ENCODE peak calls at places on chromosomes 11 and 22, in four cellular contexts. R is choroid plexus epithelial cell, Q is nephron progenitor cell, D is foreskin fibroblast. U is an unnamed sample.

GRCh38 chr11:83140691-83141455 is 16.1 kb upstream of the PCF11 start:
- DNase-seq in R (no peak), Q (no peak), D (no peak), U (no peak)

GRCh38 chr11:2541881-2542361 is 97.1 kb downstream of the KCNQ1 start:
- DNase-seq in R (no peak), Q (no peak), D (no peak), U (no peak)

GRCh38 chr11:61009392-61010275 is 38.2 kb downstream of the CD6 start:
- DNase-seq in R (no peak), Q (no peak), D (no peak), U (no peak)

GRCh38 chr11:114279778-114280532 is 16.2 kb upstream of the NNMT start:
- DNase-seq in R (peak), Q (no peak), D (peak), U (no peak)

GRCh38 chr11:3723014-3723708 is 52.0 kb upstream of the CHRNA10 start:
- DNase-seq in R (peak), Q (no peak), D (peak), U (peak)

GRCh38 chr11:34653851-34654490 is 33.1 kb downstream of the EHF start:
- DNase-seq in R (peak), Q (no peak), D (peak), U (peak)

GRCh38 chr22:42067706-42068350 is 2.8 kb downstream of the NAGA start:
- DNase-seq in R (no peak), Q (no peak), D (no peak), U (no peak)

GRCh38 chr22:34493471-34493870 is 572.5 kb upstream of the ISX start:
- DNase-seq in R (no peak), Q (no peak), D (no peak), U (no peak)

GRCh38 chr11:10317281-10317755 is 12.4 kb downstream of the ADM start:
- DNase-seq in R (no peak), Q (no peak), D (no peak), U (no peak)

GRCh38 chr11:68355471-68355870 is 43.1 kb downstream of the LRP5 start:
- DNase-seq in R (no peak), Q (no peak), D (no peak), U (no peak)

GRCh38 chr11:14249121-14249963 is 109.6 kb downstream of the RRAS2 start:
- DNase-seq in R (peak), Q (peak), D (peak), U (peak)

GRCh38 chr11:83042966-83043711 is 28.6 kb downstream of the RAB30 start:
- DNase-seq in R (peak), Q (no peak), D (peak), U (no peak)

GRCh38 chr11:65078151-65078550 is 5.7 kb downstream of the CDCA5 start:
- DNase-seq in R (peak), Q (peak), D (no peak), U (no peak)

GRCh38 chr22:26642465-26643367 is 14.7 kb upstream of the MIAT start:
- DNase-seq in R (peak), Q (no peak), D (no peak), U (no peak)

GRCh38 chr11:86790867-86791849 is 9.2 kb upstream of the PRSS23 start:
- DNase-seq in R (no peak), Q (no peak), D (no peak), U (no peak)

GRCh38 chr11:57639321-57640067 is 10.2 kb downstream of the YPEL4 start:
- DNase-seq in R (peak), Q (peak), D (no peak), U (no peak)

GRCh38 chr11:24781288-24781687 is 284.4 kb downstream of the LUZP2 start:
- DNase-seq in R (peak), Q (no peak), D (no peak), U (no peak)

GRCh38 chr22:37336474-37337028 is 54.2 kb downstream of the CYTH4 start:
- DNase-seq in R (no peak), Q (no peak), D (no peak), U (no peak)

GRCh38 chr11:62896049-62896448 is 15.4 kb downstream of the SLC3A2 start:
- DNase-seq in R (no peak), Q (no peak), D (no peak), U (no peak)

GRCh38 chr22:23251445-23252093 is 71.3 kb downstream of the BCR start:
- DNase-seq in R (no peak), Q (no peak), D (peak), U (no peak)

GRCh38 chr11:43992834-43993637 is 50.6 kb downstream of the C11orf96 start:
- DNase-seq in R (peak), Q (no peak), D (no peak), U (no peak)

GRCh38 chr11:76835928-76836612 is 24.6 kb upstream of the ACER3 start:
- DNase-seq in R (peak), Q (no peak), D (peak), U (peak)

GRCh38 chr11:114827043-114827442 is 148.7 kb downstream of the NXPE2 start:
- DNase-seq in R (no peak), Q (no peak), D (no peak), U (no peak)

GRCh38 chr11:65426839-65427690 is 4.5 kb downstream of the NEAT1 start:
- DNase-seq in R (peak), Q (no peak), D (peak), U (peak)

GRCh38 chr11:77884186-77884828 is 63.4 kb downstream of the AAMDC start:
- DNase-seq in R (peak), Q (no peak), D (peak), U (peak)

GRCh38 chr11:30143098-30143705 is 87.6 kb upstream of the FSHB start:
- DNase-seq in R (peak), Q (peak), D (no peak), U (no peak)

GRCh38 chr22:30979932-30980331 is 10.9 kb downstream of the TUG1 start:
- DNase-seq in R (no peak), Q (no peak), D (no peak), U (no peak)
- TF ChIP-seq CTCF in R (peak), Q (no peak), D (no peak), U (no peak)

GRCh38 chr22:19085233-19086043 is 36.8 kb downstream of the DGCR2 start:
- DNase-seq in R (peak), Q (no peak), D (peak), U (no peak)
- TF ChIP-seq CTCF in R (peak), Q (peak), D (peak), U (peak)

DNA sequence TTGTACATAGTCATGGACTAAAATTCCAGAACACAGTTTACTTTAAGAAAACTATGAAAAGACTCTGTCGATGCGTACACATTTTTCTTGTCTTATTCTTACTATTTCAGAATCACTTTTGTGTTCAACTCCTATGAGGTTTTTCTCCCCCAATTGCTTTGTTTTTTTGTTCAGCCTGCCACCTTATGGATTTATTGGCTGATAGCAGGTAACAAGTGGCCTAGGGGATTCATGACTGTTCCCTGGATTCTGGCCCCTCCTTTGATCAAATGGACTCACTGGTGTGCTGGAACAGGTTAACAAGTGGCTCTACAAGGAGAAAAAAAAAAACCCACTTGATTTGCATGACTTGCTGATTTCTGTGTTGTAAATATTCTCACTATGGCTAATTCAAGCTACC is 10.6 kb downstream of the MMP20 start:
- DNase-seq in R (no peak), Q (no peak), D (no peak), U (no peak)
- TF ChIP-seq CTCF in R (peak), Q (no peak), D (no peak), U (peak)

DNA sequence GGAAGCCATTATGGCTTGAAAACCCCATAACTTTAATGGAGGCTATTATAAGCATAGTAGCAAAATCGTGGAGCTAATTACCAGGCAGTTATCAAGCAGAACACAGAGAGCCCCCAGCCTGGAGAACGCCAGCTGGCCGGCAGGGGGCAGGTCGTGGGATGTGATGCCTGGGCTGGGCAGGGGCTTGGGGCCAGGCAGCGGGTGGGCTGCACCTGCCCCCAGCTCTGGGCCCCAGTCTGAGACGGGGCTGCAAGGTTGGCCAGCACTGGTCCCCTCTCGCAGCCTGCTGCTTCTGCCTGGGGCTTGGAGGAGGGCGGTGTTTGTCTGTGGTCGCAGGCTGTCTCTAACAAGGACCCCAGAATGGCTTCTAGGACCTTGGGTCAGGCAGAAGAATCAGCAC is 20.9 kb downstream of the B3GAT1 start:
- DNase-seq in R (no peak), Q (no peak), D (no peak), U (no peak)
- TF ChIP-seq CTCF in R (no peak), Q (no peak), D (no peak), U (no peak)

GRCh38 chr22:32375678-32376450 is 18.2 kb downstream of the RFPL3 start:
- DNase-seq in R (no peak), Q (no peak), D (no peak), U (no peak)

GRCh38 chr22:32380991-32381390 is 23.3 kb downstream of the RFPL3 start:
- DNase-seq in R (no peak), Q (no peak), D (no peak), U (no peak)

GRCh38 chr22:32376681-32377080 is 19.0 kb downstream of the RFPL3 start:
- DNase-seq in R (no peak), Q (no peak), D (no peak), U (no peak)

GRCh38 chr22:32378703-32379272 is 21.1 kb downstream of the RFPL3 start:
- DNase-seq in R (peak), Q (peak), D (peak), U (no peak)
- TF ChIP-seq CTCF in R (peak), Q (peak), D (peak), U (peak)

U was measured in AG09309.